ENCODE peak calls at places on chromosome 3, in nine cellular contexts. D is CD8-positive, alpha-beta memory T cell; N is spleen; H is fibroblast of lung; Z is naive thymus-derived CD4-positive, alpha-beta T cell; I is neural progenitor cell; U is left ventricle myocardium inferior; P is heart left ventricle; K is A549. A is an unnamed sample. For H3K4me1, the result is how much of the 10 kb centered on the place peaks cover.

GRCh38 chr3:43855674-43856299 is 165.0 kb downstream of the ABHD5 start:
- DNase-seq in N (no peak), Z (no peak), K (peak), P (no peak), U (peak), H (peak), D (no peak), I (peak), A (no peak)

GRCh38 chr3:20648294-20648693 is 462.3 kb upstream of the SGO1 start:
- DNase-seq in K (peak), Z (no peak), D (no peak), P (no peak), I (no peak), N (no peak), U (no peak), H (peak), A (no peak)

GRCh38 chr3:123096701-123097100 is 29.9 kb downstream of the PDIA5 start:
- DNase-seq in N (peak), K (no peak), H (peak), P (peak), Z (no peak), D (no peak), I (no peak), U (peak), A (no peak)

GRCh38 chr3:177807150-177807875 is 610.0 kb upstream of the TBL1XR1 start:
- DNase-seq in K (no peak), H (peak), D (no peak), N (no peak), I (no peak), Z (no peak), P (no peak), U (no peak), A (no peak)

GRCh38 chr3:183253364-183253960 is 409 bp downstream of the B3GNT5 start:
- DNase-seq in N (peak), U (peak), I (peak), D (peak), K (peak), H (peak), P (peak), Z (no peak), A (peak)

GRCh38 chr3:50237754-50238548 is 1.9 kb downstream of the GNAI2 start:
- DNase-seq in I (peak), P (peak), Z (peak), U (peak), N (peak), D (peak), K (no peak), H (peak), A (peak)

GRCh38 chr3:12558706-12559105 is 1.8 kb downstream of the MKRN2 start:
- DNase-seq in D (no peak), U (no peak), I (no peak), H (no peak), K (no peak), N (no peak), P (no peak), Z (no peak), A (no peak)

GRCh38 chr3:118991775-118992174 is 42.9 kb downstream of the IGSF11 start:
- DNase-seq in K (no peak), H (no peak), D (no peak), I (peak), N (no peak), P (no peak), U (no peak), Z (no peak), A (no peak)

GRCh38 chr3:20622304-20622703 is 436.3 kb upstream of the SGO1 start:
- DNase-seq in N (no peak), P (no peak), U (no peak), D (no peak), H (peak), Z (no peak), I (no peak), K (no peak), A (no peak)

GRCh38 chr3:29465836-29466235 is 185.0 kb downstream of the RBMS3 start:
- DNase-seq in K (no peak), I (no peak), D (no peak), N (no peak), P (no peak), H (peak), Z (no peak), U (no peak), A (no peak)

GRCh38 chr3:123843668-123844067 is 40.5 kb downstream of the MYLK start:
- DNase-seq in P (no peak), K (no peak), H (peak), I (peak), D (no peak), N (no peak), U (no peak), Z (no peak), A (no peak)

GRCh38 chr3:38117748-38118420 is 19.0 kb downstream of the ACAA1 start:
- DNase-seq in P (peak), H (peak), I (peak), U (peak), N (peak), K (peak), D (peak), Z (peak), A (peak)

GRCh38 chr3:121477589-121477988 is 68.2 kb downstream of the POLQ start:
- DNase-seq in Z (no peak), H (peak), D (no peak), K (no peak), U (no peak), I (no peak), N (no peak), P (no peak), A (no peak)

GRCh38 chr3:123262868-123263267 is 61.1 kb downstream of the SEC22A start:
- DNase-seq in Z (no peak), N (no peak), I (no peak), P (no peak), U (no peak), D (no peak), K (no peak), H (no peak), A (no peak)

GRCh38 chr3:133833880-133834620 is 28.4 kb downstream of the SRPRB start:
- DNase-seq in K (no peak), Z (no peak), D (no peak), P (no peak), U (no peak), N (no peak), I (no peak), H (no peak), A (no peak)

GRCh38 chr3:12178091-12178820 is 19.5 kb upstream of the TIMP4 start:
- DNase-seq in H (peak), U (peak), K (no peak), N (no peak), P (peak), D (no peak), Z (no peak), I (no peak), A (peak)

GRCh38 chr3:75863130-75863529 is 77.8 kb upstream of the ZNF717 start:
- DNase-seq in I (no peak), N (no peak), H (no peak), Z (no peak), U (no peak), K (no peak), P (no peak), D (no peak), A (no peak)

GRCh38 chr3:48505146-48505545 is 1.2 kb upstream of the SHISA5 start:
- DNase-seq in N (peak), D (no peak), U (no peak), K (no peak), I (no peak), Z (no peak), P (no peak), H (no peak), A (no peak)

GRCh38 chr3:87305517-87305916 is 29.1 kb upstream of the POU1F1 start:
- DNase-seq in Z (no peak), H (no peak), N (no peak), D (no peak), K (no peak), P (no peak), U (no peak), I (no peak), A (no peak)

GRCh38 chr3:185651971-185652370 is 65.9 kb downstream of the SENP2 start:
- DNase-seq in Z (no peak), K (no peak), P (no peak), N (no peak), U (no peak), H (no peak), I (no peak), D (no peak), A (no peak)

GRCh38 chr3:127495821-127496220 is 94.7 kb downstream of the TPRA1 start:
- DNase-seq in D (no peak), Z (no peak), N (no peak), H (no peak), K (no peak), U (no peak), P (no peak), I (no peak), A (no peak)

GRCh38 chr3:35849963-35850362 is 210.6 kb downstream of the ARPP21 start:
- DNase-seq in N (no peak), H (no peak), P (no peak), Z (no peak), K (no peak), D (no peak), U (no peak), I (no peak), A (no peak)

GRCh38 chr3:194138098-194138474 is 2.1 kb downstream of the HES1 start:
- DNase-seq in H (no peak), I (no peak), Z (no peak), K (peak), D (no peak), U (no peak), N (no peak), P (no peak), A (no peak)

GRCh38 chr3:28890373-28890772 is 390.5 kb upstream of the RBMS3 start:
- DNase-seq in Z (no peak), N (no peak), H (no peak), D (no peak), I (no peak), P (no peak), K (no peak), U (no peak), A (no peak)

GRCh38 chr3:152377184-152377570 is 108.4 kb downstream of the MBNL1 start:
- DNase-seq in D (no peak), K (no peak), I (no peak), P (no peak), N (no peak), Z (no peak), H (no peak), U (no peak), A (no peak)
- H3K4me1 ChIP-seq in D (half or more), K (half or more), I (under half), P (under half), N (half or more), Z (under half), H (under half), U (half or more), A (under half)

GRCh38 chr3:188031106-188031505 is 122.9 kb upstream of the LPP start:
- DNase-seq in D (no peak), N (no peak), K (no peak), U (no peak), I (no peak), P (no peak), Z (no peak), H (no peak), A (no peak)
- H3K4me3 ChIP-seq in D (no peak), N (no peak), K (no peak), U (no peak), I (no peak), P (no peak), Z (no peak), H (no peak), A (no peak)

DNA sequence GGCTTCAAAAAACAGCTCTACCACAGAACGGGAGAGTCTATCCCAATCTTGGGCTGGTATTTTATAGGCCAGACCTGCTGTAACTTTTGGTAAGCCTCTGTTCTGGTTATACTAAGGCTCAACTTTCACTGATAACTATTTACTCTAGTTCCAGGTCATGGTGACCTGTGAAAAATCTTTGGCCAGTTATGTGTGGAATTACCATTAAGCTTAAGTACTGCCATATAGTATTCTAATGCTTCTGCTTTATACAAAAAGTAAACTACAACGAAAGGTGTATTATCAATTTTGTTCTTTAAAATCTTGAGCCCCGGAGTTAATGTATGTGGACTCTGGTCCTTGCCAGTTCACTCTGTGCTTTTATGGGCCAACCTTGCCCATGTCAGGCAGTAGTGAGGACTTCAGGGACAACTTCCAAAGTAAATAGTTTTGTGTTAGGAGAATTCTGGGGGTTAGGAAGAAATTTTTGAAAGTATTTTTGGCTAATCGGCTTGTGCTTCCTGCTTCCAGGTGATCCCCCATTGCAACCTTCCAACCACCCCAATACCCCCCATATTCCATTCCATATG is 6.4 kb downstream of the SIAH2 start:
- DNase-seq in D (no peak), K (no peak), Z (no peak), U (no peak), H (no peak), N (no peak), P (no peak), I (no peak), A (no peak)
- H3K27ac ChIP-seq in D (no peak), K (peak), Z (no peak), U (peak), H (no peak), N (no peak), P (no peak), I (no peak), A (peak)

GRCh38 chr3:51684971-51685751 is 14.1 kb downstream of the TEX264 start:
- DNase-seq in U (no peak), P (peak), Z (no peak), D (no peak), K (no peak), I (no peak), N (no peak), H (no peak), A (peak)

GRCh38 chr3:51687472-51688205 is 16.6 kb downstream of the TEX264 start:
- DNase-seq in P (peak), I (no peak), D (no peak), H (no peak), N (no peak), Z (no peak), K (no peak), U (peak), A (peak)

GRCh38 chr3:51686512-51687215 is 15.6 kb downstream of the TEX264 start:
- DNase-seq in D (peak), N (peak), K (no peak), I (no peak), Z (peak), P (peak), U (peak), H (no peak), A (peak)

GRCh38 chr3:51688206-51688600 is 17.2 kb downstream of the TEX264 start:
- DNase-seq in K (no peak), I (no peak), H (no peak), N (no peak), U (no peak), Z (no peak), D (no peak), P (no peak), A (peak)

DNA sequence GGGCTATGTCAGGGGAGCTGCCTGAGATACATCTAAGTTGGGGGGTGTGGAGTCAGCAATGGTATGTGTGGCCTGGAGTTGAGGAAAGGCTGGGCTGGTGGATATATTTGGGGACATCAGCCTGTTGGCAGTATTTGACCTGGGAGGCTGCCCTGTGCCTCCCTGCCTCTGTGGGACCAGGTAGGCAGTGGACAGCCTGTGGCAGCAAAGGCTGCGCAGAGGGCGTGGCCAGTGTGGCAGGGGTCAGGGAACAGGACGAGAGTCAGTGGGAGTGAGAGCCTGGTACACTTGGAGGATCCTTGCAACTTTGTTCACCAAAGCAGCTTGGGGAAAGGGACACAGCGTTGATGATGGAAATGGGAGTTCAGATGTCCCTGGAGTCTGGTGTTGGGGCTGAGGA is 15.0 kb downstream of the TEX264 start:
- DNase-seq in H (no peak), P (peak), I (no peak), K (no peak), Z (no peak), N (no peak), U (no peak), D (no peak), A (peak)
- H3K4me1 ChIP-seq in H (under half), P (half or more), I (under half), K (under half), Z (half or more), N (half or more), U (half or more), D (half or more), A (under half)

A was measured in left lung.